ENCODE peak calls at places on chromosomes 7 and 10, in six cellular contexts. K, G, J, H, C and D are unnamed samples. For H3K27me3, the result is how much of the 10 kb centered on the place peaks cover.

GRCh38 chr7:14191686-14192098 is 202.2 kb upstream of the ETV1 start:
- DNase-seq in K (no peak), H (no peak), G (no peak), J (no peak), C (no peak), D (no peak)

GRCh38 chr7:108660465-108660864 is 90.8 kb downstream of the DNAJB9 start:
- DNase-seq in G (no peak), C (peak), K (no peak), J (no peak), H (no peak), D (peak)

GRCh38 chr7:45973725-45974532 is 52.9 kb upstream of the IGFBP3 start:
- DNase-seq in J (no peak), C (peak), H (no peak), K (no peak), G (peak), D (peak)

GRCh38 chr7:128362670-128363069 is 1.2 kb upstream of the PRRT4 start:
- DNase-seq in G (no peak), H (no peak), C (no peak), J (no peak), K (no peak), D (no peak)

GRCh38 chr7:98133181-98133580 is 26.5 kb downstream of the LMTK2 start:
- DNase-seq in G (no peak), J (no peak), C (no peak), H (no peak), K (no peak), D (peak)

GRCh38 chr7:73706122-73707044 is 13.1 kb downstream of the STX1A start:
- DNase-seq in H (no peak), J (no peak), G (no peak), K (no peak), C (peak), D (peak)

GRCh38 chr7:129258649-129259389 is 34.0 kb downstream of the AHCYL2 start:
- DNase-seq in C (no peak), K (no peak), H (no peak), G (peak), J (no peak), D (peak)

GRCh38 chr7:90931996-90932912 is 332.0 kb upstream of the FZD1 start:
- DNase-seq in C (no peak), K (no peak), H (no peak), J (no peak), G (no peak), D (no peak)

GRCh38 chr7:105853931-105854419 is 22.4 kb downstream of the ATXN7L1 start:
- DNase-seq in G (no peak), K (no peak), C (no peak), H (no peak), J (no peak), D (no peak)

GRCh38 chr7:91632948-91633519 is 247.5 kb downstream of the MTERF1 start:
- DNase-seq in C (no peak), H (no peak), J (no peak), K (no peak), G (no peak), D (no peak)

GRCh38 chr7:37109853-37110252 is 338.8 kb downstream of the ELMO1 start:
- DNase-seq in K (no peak), G (peak), C (peak), J (no peak), H (no peak), D (peak)

GRCh38 chr10:119643306-119644214 is 7.6 kb upstream of the BAG3 start:
- DNase-seq in K (no peak), H (peak), G (no peak), C (no peak), J (no peak), D (no peak)

GRCh38 chr10:5040781-5041470 is 37.3 kb upstream of the AKR1C2 start:
- DNase-seq in G (no peak), C (no peak), H (no peak), K (no peak), J (no peak), D (no peak)

GRCh38 chr7:147547252-147547897 is 1043.2 kb upstream of the C7orf33 start:
- DNase-seq in G (peak), C (peak), J (no peak), H (peak), K (no peak), D (peak)

GRCh38 chr7:47142867-47143175 is 439.1 kb downstream of the TNS3 start:
- DNase-seq in G (no peak), J (no peak), H (no peak), C (no peak), K (no peak), D (no peak)

GRCh38 chr10:66378117-66378876 is 547.5 kb upstream of the LRRTM3 start:
- DNase-seq in H (no peak), J (no peak), K (no peak), C (no peak), G (no peak), D (peak)

GRCh38 chr7:90825779-90826178 is 229.7 kb downstream of the CDK14 start:
- DNase-seq in J (no peak), C (no peak), K (no peak), H (no peak), G (no peak), D (no peak)

GRCh38 chr7:141185369-141185967 is 111.6 kb downstream of the TMEM178B start:
- DNase-seq in J (no peak), H (no peak), K (no peak), C (no peak), G (no peak), D (no peak)

GRCh38 chr7:31192996-31193395 is 140.9 kb downstream of the ADCYAP1R1 start:
- DNase-seq in C (peak), J (peak), H (peak), G (peak), K (no peak), D (peak)

GRCh38 chr10:90417056-90417455 is 440.8 kb downstream of the HTR7 start:
- DNase-seq in J (no peak), K (no peak), C (peak), G (no peak), H (no peak), D (no peak)

DNA sequence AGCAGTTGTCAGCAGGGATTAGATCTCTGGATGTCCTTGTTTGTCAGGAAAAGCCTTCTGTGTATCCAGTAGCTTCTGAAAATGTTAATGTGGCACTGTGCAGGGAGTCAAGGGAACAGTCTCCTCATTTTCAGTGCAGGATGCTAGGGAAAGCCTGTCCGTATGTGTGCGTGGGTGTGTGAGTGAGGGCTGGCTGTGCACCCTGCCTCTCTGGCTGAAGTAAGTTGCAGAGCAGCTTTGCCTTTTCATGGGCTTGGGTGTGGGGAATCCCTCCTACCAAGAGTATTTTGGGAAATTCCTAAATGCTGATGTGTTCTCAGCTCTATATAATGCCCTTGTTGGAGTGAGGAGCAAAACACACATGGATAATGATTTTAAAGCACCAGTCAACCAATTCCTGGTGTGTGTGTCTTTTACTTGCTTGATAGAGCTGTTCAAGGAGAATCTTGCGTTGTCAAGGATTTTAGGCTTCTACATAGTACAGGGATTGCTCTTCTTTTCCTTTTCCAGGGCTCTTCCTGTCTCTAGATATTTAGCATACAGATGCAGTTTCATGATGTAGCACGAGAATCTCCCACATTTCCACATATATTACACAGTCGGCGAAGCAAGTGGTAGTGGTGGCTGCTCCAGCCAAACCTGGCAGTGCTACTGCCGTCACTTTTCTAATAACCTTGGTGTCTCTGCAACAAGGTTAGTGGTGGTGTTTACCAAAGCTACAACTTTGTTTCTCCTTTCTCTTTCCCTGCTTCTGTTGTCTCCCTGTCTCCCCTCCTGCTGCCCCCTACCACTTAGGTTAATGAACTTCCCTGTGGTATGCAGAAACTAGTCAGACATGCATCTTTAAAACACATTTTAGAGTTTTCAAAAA is 92.8 kb downstream of the MCU start:
- DNase-seq in G (peak), J (peak), K (no peak), C (peak), H (peak), D (peak)
- H3K27me3 ChIP-seq in G (under half), J (under half), K (under half), C (under half), H (under half), D (under half)

GRCh38 chr10:99548041-99548530 is 15.3 kb downstream of the NKX2-3 start:
- DNase-seq in J (no peak), C (peak), G (peak), H (peak), K (no peak), D (peak)

GRCh38 chr10:99556225-99556523 is 23.4 kb downstream of the NKX2-3 start:
- DNase-seq in G (no peak), J (no peak), K (no peak), H (no peak), C (no peak), D (no peak)

GRCh38 chr10:99551616-99552015 is 18.9 kb downstream of the NKX2-3 start:
- DNase-seq in H (no peak), C (no peak), G (no peak), K (no peak), J (no peak), D (no peak)

GRCh38 chr10:99555371-99556224 is 22.9 kb downstream of the NKX2-3 start:
- DNase-seq in J (no peak), H (no peak), C (no peak), K (no peak), G (no peak), D (no peak)

GRCh38 chr10:99551158-99551557 is 18.4 kb downstream of the NKX2-3 start:
- DNase-seq in C (no peak), J (no peak), G (peak), H (peak), K (no peak), D (no peak)
- H3K27me3 ChIP-seq in C (under half), J (half or more), G (half or more), H (under half), K (under half), D (under half)

GRCh38 chr10:111148440-111148839 is 71.6 kb downstream of the ADRA2A start:
- DNase-seq in G (no peak), C (no peak), J (no peak), K (no peak), H (no peak), D (no peak)

GRCh38 chr10:111151595-111151994 is 74.8 kb downstream of the ADRA2A start:
- DNase-seq in J (no peak), G (no peak), C (no peak), K (no peak), H (no peak), D (no peak)

GRCh38 chr10:111148025-111148424 is 71.2 kb downstream of the ADRA2A start:
- DNase-seq in K (no peak), G (no peak), H (no peak), J (no peak), C (no peak), D (no peak)

GRCh38 chr10:111142082-111142481 is 65.3 kb downstream of the ADRA2A start:
- DNase-seq in H (no peak), G (peak), C (no peak), J (no peak), K (no peak), D (peak)

GRCh38 chr10:111146025-111146640 is 69.3 kb downstream of the ADRA2A start:
- DNase-seq in H (no peak), G (no peak), C (no peak), J (no peak), K (no peak), D (no peak)
- H3K27me3 ChIP-seq in H (under half), G (half or more), C (under half), J (under half), K (under half), D (under half)

GRCh38 chr7:157018328-157018996 is 8.0 kb upstream of the MNX1 start:
- DNase-seq in J (no peak), K (no peak), G (peak), H (no peak), C (no peak), D (peak)

GRCh38 chr7:157019718-157020451 is 9.4 kb upstream of the MNX1 start:
- DNase-seq in H (no peak), C (no peak), J (no peak), G (peak), K (no peak), D (peak)

GRCh38 chr7:157017639-157018327 is 7.3 kb upstream of the MNX1 start:
- DNase-seq in H (peak), K (no peak), J (no peak), C (no peak), G (peak), D (peak)

GRCh38 chr7:157020514-157021070 is 10.1 kb upstream of the MNX1 start:
- DNase-seq in K (no peak), G (peak), H (no peak), C (no peak), J (no peak), D (peak)

DNA sequence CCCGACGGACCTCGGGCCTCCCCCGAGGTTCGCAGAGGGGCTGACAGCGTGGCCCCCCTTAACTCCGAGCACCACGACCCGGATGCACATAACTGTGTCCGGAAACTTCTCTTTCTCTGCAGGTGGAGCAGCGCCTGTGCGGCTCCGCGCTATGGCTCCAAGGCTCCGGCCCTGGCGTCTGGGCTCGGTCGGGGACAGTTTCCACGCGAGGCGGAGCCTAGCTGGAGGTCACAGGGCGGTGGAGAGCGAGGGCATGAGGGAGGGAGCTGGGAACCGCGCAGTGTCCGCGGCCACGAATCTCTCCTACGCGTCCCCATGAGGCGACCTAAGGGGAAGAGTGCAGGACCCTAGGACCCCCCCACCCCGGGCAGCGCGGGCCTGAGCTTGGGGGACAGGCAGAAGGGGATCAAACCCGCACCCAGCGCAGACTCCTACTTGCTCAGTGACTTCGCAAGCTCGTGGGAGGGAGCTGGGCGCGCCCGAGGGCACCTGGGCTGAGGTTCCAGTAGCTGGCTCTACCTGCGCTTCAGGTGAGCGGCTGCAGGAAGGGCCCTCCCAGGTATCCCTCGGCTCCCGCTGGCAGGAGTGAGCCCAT is 8.6 kb upstream of the MNX1 start:
- DNase-seq in J (no peak), G (peak), C (no peak), H (no peak), K (peak), D (peak)
- H3K27me3 ChIP-seq in J (half or more), G (half or more), C (half or more), H (under half), K (half or more), D (half or more)

GRCh38 chr7:27194641-27195379 is 5.1 kb downstream of the HOXA13 start:
- DNase-seq in H (no peak), C (peak), G (peak), K (no peak), J (no peak), D (no peak)
- H3K27me3 ChIP-seq in H (half or more), C (under half), G (half or more), K (half or more), J (half or more), D (half or more)

GRCh38 chr10:101780187-101780817 is 2.9 kb downstream of the NPM3 start:
- DNase-seq in K (no peak), H (no peak), G (no peak), J (no peak), C (peak), D (peak)
- H3K27me3 ChIP-seq in K (under half), H (under half), G (under half), J (under half), C (under half), D (under half)

GRCh38 chr10:117537436-117537903 is 5.1 kb upstream of the EMX2 start:
- DNase-seq in C (peak), G (peak), H (no peak), K (no peak), J (peak), D (peak)
- H3K27me3 ChIP-seq in C (half or more), G (half or more), H (half or more), K (half or more), J (half or more), D (half or more)

DNA sequence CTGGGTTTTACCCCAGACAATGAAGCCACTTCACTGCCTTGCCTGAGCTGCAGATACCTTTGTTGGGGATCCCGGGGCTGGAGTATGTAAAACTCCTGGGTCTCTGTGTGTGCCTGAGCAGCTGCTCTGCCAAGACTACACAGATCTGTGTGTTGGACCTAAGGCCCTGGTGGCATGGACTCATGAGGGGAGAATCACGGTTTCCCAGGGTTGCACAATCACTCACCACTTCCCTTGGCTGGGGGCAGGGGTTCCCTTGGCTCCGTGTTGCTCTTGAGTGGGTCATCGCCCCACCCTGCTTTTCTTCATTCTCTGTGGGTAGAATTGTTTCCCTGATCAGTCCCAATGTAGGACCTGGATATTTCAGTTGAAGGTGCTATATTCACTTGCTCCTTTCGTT is 13.9 kb upstream of the TBATA start:
- DNase-seq in G (no peak), H (no peak), K (no peak), J (no peak), C (no peak), D (no peak)
- H3K27me3 ChIP-seq in G (under half), H (under half), K (under half), J (under half), C (under half), D (under half)

GRCh38 chr10:129972966-129973673 is 9.0 kb upstream of the EBF3 start:
- DNase-seq in K (no peak), C (no peak), G (peak), H (no peak), J (no peak), D (peak)

GRCh38 chr10:129973674-129974059 is 9.6 kb upstream of the EBF3 start:
- DNase-seq in J (no peak), H (no peak), G (peak), K (no peak), C (no peak), D (peak)

GRCh38 chr10:129970404-129971364 is 6.6 kb upstream of the EBF3 start:
- DNase-seq in K (no peak), J (peak), H (no peak), G (peak), C (no peak), D (peak)

GRCh38 chr10:129971381-129972144 is 7.5 kb upstream of the EBF3 start:
- DNase-seq in C (no peak), G (peak), J (peak), K (no peak), H (peak), D (peak)

GRCh38 chr10:129972145-129972965 is 8.3 kb upstream of the EBF3 start:
- DNase-seq in H (no peak), G (peak), J (peak), C (no peak), K (no peak), D (peak)
- H3K27me3 ChIP-seq in H (half or more), G (half or more), J (half or more), C (under half), K (half or more), D (half or more)

DNA sequence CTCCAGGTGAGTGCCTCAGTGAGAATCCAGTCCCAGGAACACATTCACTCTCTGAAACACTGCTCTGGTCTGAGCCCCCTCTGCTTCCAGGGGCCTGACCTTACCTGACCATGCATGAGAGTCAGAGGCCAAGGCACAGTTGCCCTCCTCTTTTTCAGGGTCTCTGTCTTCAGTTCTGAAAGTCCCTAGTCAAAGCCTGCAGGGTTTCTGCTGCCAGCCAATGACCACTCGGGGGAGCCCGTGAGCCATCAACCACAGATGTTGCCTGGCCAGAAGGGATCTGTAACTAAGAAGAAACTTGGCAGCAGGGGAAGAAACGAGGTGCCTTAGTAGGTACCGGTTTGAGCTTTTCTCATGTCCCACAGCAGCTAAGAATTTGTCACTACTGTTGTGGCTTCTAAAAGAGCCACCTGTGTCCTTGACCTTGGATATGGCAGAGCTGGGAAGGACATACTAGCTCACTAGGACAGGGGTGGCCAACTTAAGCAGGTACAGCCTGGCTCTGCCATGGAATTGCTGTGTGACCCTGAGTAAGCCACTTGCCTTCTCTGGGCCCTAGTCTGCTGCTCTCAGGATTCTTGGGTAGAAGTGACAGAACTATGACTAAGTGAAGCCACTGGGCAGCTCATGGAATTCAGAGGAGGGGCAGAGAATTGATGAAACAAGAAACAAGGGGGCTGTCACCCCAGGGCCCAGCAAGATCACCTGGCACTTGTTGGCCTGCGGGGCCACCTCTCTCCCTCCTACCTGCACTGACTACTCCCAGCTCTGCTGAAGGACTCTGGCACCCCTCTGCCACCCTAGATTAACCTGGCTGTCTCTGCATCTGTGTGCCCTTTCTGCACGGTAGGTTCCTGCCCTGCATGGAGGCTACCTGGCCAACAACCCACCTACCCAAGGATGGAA is 83.8 kb upstream of the GPR26 start:
- DNase-seq in H (peak), J (peak), G (peak), K (peak), C (peak), D (peak)
- H3K27me3 ChIP-seq in H (half or more), J (under half), G (under half), K (under half), C (under half), D (under half)